ENCODE peak calls at places on chromosomes 6 and 20, in eight cellular contexts. P is astrocyte of the spinal cord, S is heart left ventricle, B is AG10803, N is brain microvascular endothelial cell, U is bronchial epithelial cell, D is fibroblast of lung, O is tibial artery. Z is an unnamed sample.

GRCh38 chr6:159360306-159360705 is 191.1 kb downstream of the FNDC1 start:
- DNase-seq in P (no peak), S (no peak), B (peak), N (no peak), U (no peak), D (no peak), O (no peak), Z (no peak)

GRCh38 chr20:62953839-62954703 is 1.6 kb downstream of the SLC17A9 start:
- DNase-seq in P (peak), S (peak), B (peak), N (peak), U (peak), D (peak), O (peak), Z (peak)

GRCh38 chr6:50699086-50699886 is 14.0 kb upstream of the TFAP2D start:
- DNase-seq in P (no peak), S (no peak), B (peak), N (no peak), U (peak), D (no peak), O (no peak), Z (no peak)

GRCh38 chr6:7417684-7418083 is 28.1 kb downstream of the RIOK1 start:
- DNase-seq in P (no peak), S (no peak), B (no peak), N (no peak), U (no peak), D (no peak), O (no peak), Z (no peak)

GRCh38 chr20:58636396-58636982 is 14.6 kb upstream of the STX16 start:
- DNase-seq in P (no peak), S (no peak), B (no peak), N (no peak), U (no peak), D (no peak), O (peak), Z (no peak)

GRCh38 chr6:45423111-45423900 is 45.6 kb upstream of the SUPT3H start:
- DNase-seq in P (no peak), S (peak), B (peak), N (no peak), U (no peak), D (peak), O (no peak), Z (no peak)

GRCh38 chr6:818191-818590 is 125.3 kb upstream of the EXOC2 start:
- DNase-seq in P (no peak), S (no peak), B (no peak), N (no peak), U (peak), D (no peak), O (no peak), Z (no peak)

GRCh38 chr6:76792394-76792793 is 670.9 kb downstream of the HTR1B start:
- DNase-seq in P (no peak), S (no peak), B (peak), N (peak), U (peak), D (no peak), O (no peak), Z (no peak)

GRCh38 chr6:87945966-87946365 is 101.7 kb upstream of the SPACA1 start:
- DNase-seq in P (no peak), S (no peak), B (peak), N (no peak), U (peak), D (peak), O (peak), Z (no peak)

GRCh38 chr6:8645212-8645611 is 209.9 kb upstream of the SLC35B3 start:
- DNase-seq in P (no peak), S (no peak), B (no peak), N (no peak), U (no peak), D (no peak), O (no peak), Z (no peak)

DNA sequence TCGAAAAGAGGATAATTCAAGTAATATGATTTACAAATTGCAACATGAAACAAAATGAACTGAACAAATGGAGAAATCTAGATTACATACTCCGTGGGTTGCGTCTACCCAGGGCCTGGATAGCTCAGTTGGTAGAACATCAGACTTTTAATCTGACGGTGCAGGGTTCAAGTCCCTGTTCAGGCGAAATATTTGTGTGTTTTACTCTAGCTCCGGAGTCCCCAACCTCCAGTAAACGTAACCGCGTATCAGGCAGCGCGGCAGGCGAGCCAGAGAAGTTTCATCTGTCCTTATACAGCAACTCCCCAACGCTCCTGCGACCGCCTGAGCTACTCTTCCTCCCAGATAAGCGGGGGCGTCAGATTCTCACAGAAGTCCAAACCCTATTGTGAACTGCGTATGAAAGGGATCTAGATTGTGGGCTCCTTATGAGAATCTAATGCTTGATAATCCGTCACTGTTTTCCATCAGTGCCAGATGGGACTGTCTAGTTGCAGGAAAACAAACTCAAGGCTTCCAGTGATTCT is 176.1 kb downstream of the TRIM27 start:
- DNase-seq in P (peak), S (no peak), B (peak), N (peak), U (peak), D (peak), O (no peak), Z (no peak)
- TF ChIP-seq CTCF in P (no peak), S (no peak), B (no peak), N (no peak), U (no peak), D (no peak), O (no peak), Z (no peak)

GRCh38 chr6:79646006-79646405 is 14.9 kb downstream of the SH3BGRL2 start:
- DNase-seq in P (no peak), S (no peak), B (no peak), N (no peak), U (no peak), D (no peak), O (no peak), Z (no peak)
- TF ChIP-seq CTCF in P (no peak), S (no peak), B (no peak), N (peak), U (no peak), D (no peak), O (no peak), Z (no peak)

GRCh38 chr20:18588554-18589043 is 745 bp downstream of the DTD1 start:
- DNase-seq in P (no peak), S (no peak), B (no peak), N (peak), U (no peak), D (no peak), O (no peak), Z (no peak)
- TF ChIP-seq CTCF in P (no peak), S (no peak), B (no peak), N (no peak), U (no peak), D (no peak), O (no peak), Z (no peak)

GRCh38 chr6:139881251-139881650 is 506.8 kb upstream of the CITED2 start:
- DNase-seq in P (no peak), S (no peak), B (no peak), N (no peak), U (no peak), D (no peak), O (no peak), Z (no peak)
- TF ChIP-seq CTCF in P (no peak), S (no peak), B (no peak), N (no peak), U (no peak), D (no peak), O (no peak), Z (no peak)

GRCh38 chr6:125979101-125979500 is 7.2 kb upstream of the TRMT11 start:
- DNase-seq in P (no peak), S (no peak), B (no peak), N (no peak), U (no peak), D (no peak), O (no peak), Z (no peak)

GRCh38 chr6:125970760-125971159 is 14.2 kb downstream of the HINT3 start:
- DNase-seq in P (no peak), S (no peak), B (no peak), N (no peak), U (no peak), D (no peak), O (no peak), Z (no peak)

GRCh38 chr6:125968493-125968892 is 11.9 kb downstream of the HINT3 start:
- DNase-seq in P (no peak), S (no peak), B (no peak), N (no peak), U (no peak), D (no peak), O (no peak), Z (no peak)

GRCh38 chr6:125974214-125974866 is 12.0 kb upstream of the TRMT11 start:
- DNase-seq in P (peak), S (no peak), B (peak), N (no peak), U (peak), D (peak), O (no peak), Z (no peak)
- TF ChIP-seq CTCF in P (peak), S (peak), B (peak), N (no peak), U (peak), D (peak), O (peak), Z (no peak)

GRCh38 chr20:9994676-9995075 is 40.1 kb upstream of the ANKEF1 start:
- DNase-seq in P (no peak), S (no peak), B (no peak), N (no peak), U (no peak), D (no peak), O (no peak), Z (no peak)

GRCh38 chr20:9989066-9989724 is 45.6 kb upstream of the ANKEF1 start:
- DNase-seq in P (peak), S (no peak), B (peak), N (peak), U (peak), D (peak), O (no peak), Z (no peak)

GRCh38 chr20:9995514-9996272 is 39.1 kb upstream of the ANKEF1 start:
- DNase-seq in P (no peak), S (no peak), B (no peak), N (no peak), U (no peak), D (no peak), O (no peak), Z (no peak)

GRCh38 chr20:9996944-9997343 is 37.8 kb upstream of the ANKEF1 start:
- DNase-seq in P (no peak), S (no peak), B (no peak), N (peak), U (peak), D (peak), O (no peak), Z (no peak)

DNA sequence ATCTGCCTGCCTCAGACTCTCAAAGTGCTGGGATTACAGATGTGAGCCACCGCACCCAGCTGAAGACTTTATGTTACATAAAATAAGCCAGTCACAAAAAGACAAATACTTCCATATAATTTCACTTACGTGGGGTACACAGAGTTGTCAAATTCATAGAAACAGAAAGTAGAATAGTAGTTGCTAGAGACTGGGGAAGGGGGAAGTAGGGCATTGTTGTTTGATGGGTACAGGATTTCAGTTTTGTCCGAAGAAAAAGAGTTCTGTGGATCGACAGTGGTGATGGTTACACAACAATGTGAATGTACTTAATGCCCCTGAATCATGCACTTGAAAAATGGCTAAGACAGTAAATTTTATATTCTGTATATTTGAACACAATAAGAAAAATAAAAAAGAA is 41.7 kb upstream of the ANKEF1 start:
- DNase-seq in P (no peak), S (no peak), B (no peak), N (no peak), U (no peak), D (no peak), O (no peak), Z (no peak)
- TF ChIP-seq CTCF in P (no peak), S (no peak), B (no peak), N (no peak), U (no peak), D (no peak), O (no peak), Z (no peak)

GRCh38 chr20:34110025-34111013 is 1.7 kb downstream of the EIF2S2 start:
- DNase-seq in P (peak), S (no peak), B (peak), N (no peak), U (no peak), D (peak), O (no peak), Z (no peak)
- TF ChIP-seq CTCF in P (no peak), S (no peak), B (no peak), N (no peak), U (no peak), D (no peak), O (no peak), Z (no peak)

DNA sequence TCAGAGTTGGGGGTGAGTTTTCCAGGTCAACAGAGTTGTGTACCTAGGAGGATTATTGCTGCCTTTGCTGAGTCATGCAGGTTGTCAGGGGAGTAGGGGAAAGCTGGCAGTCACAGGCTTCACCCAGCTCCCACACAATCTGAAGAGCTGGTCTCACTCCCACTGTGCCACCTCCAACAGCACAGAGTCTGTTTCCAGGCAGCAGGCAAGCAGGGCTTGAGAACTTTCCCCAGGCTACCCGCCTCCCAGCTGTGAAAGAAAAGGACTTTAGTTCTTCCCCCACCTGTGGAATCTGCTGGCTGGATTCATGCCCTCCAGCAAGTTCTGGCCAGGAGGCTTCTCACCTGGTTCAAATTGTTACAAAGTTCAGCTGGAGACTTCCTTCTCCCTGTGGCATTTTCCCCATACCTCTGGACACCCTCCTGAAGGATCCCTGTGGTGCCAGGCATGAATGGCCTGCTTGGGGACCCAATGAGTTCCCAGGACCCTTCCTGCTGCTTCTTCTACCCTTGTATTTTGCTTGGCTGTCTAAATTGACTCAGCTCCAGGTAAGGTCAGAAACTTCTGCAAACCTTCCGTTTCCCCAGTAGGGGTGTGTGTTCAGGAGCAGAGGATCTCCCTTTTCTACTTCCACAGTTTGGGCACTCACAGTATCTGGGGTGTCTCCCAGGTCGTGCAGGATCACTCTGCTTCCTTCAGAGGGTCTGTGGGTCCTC is 378.1 kb upstream of the MAN1A1 start:
- DNase-seq in P (no peak), S (no peak), B (no peak), N (no peak), U (peak), D (no peak), O (no peak), Z (no peak)
- TF ChIP-seq CTCF in P (no peak), S (no peak), B (no peak), N (no peak), U (no peak), D (no peak), O (no peak), Z (no peak)

DNA sequence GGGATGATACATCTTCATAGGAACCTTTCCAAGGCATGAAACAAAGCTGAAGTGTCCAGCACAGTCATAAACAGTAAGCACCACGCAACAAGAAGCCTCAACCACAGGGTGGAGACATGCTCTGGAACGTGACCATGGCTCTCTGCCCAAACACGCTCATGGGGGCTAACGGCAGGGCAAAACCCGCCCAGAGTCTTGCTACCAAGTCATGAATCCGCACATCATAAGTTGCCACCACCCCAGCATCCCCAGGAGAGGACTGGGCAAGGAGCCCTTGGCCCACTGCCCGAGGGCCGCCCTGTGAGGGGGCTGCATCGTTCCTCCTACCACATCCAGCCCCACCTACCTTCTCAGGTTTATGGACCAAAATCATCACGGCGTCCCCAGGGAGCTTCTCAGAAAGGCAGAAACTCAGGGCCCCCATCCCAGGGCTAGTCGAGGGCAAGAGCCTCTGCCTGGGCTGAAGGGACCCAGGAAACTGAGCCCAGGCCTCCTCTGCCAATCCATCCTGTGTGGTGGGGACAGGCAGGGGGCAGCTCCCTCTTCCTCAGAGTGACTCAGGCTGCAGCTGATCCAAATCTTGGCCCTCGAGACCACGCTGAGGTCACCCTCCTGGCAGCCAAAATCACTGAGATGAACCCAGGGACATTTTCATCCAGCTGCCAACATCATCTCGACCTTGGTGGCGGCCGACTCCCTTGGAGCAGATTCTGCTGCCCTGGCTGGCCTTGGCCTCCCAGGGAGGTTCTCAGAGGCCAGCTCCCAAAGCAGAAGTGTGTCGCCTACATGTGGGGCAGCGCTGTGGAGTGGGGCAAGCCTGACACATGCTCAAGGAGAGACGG is 42.6 kb downstream of the BMP7 start:
- DNase-seq in P (no peak), S (peak), B (peak), N (no peak), U (no peak), D (no peak), O (peak), Z (no peak)
- TF ChIP-seq CTCF in P (no peak), S (no peak), B (no peak), N (no peak), U (no peak), D (no peak), O (no peak), Z (no peak)

DNA sequence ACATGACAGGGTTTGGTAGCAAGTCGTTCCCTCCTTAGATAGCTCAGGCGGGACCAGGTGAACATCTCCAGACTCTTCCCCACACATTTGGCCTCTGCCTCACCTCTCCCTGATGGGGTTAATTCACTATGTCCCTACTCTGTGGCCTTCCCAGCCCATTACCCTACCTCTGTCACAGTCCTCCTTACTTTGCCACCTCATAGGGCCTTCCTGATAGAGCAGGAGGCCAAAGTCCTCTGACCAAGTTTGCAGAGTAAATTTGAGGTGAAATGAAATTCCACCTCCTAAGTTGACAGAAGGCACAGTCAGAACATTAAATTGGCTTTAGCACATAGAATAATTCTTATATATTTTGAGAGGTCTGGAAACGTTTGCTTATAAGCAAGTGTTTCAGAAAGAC is 53.1 kb upstream of the ARMC2 start:
- DNase-seq in P (no peak), S (no peak), B (no peak), N (no peak), U (no peak), D (no peak), O (no peak), Z (no peak)
- TF ChIP-seq CTCF in P (no peak), S (no peak), B (no peak), N (no peak), U (no peak), D (no peak), O (no peak), Z (no peak)

Z was measured in omental fat pad.